ENCODE peak calls at places on chromosomes 13 and 19, in eight cellular contexts. One of them, this sample, is unnamed.

GRCh38 chr19:16015805-16016173 is 60.5 kb upstream of the TPM4 start:
- DNase-seq in testis: no peak
- DNase-seq in cardiac fibroblast: no peak
- DNase-seq in activated gamma-delta T cell treated with Interleukin-2 at 50 U/mL for 16 hours: no peak
- DNase-seq in SIG-M5: no peak
- DNase-seq in neural crest cell: no peak
- DNase-seq in BE2C: no peak
- DNase-seq in RPMI8226: no peak
- DNase-seq in this sample: no peak

GRCh38 chr13:109158383-109158782 is 529.0 kb downstream of the MYO16 start:
- DNase-seq in SIG-M5: no peak
- DNase-seq in testis: no peak
- DNase-seq in BE2C: no peak
- DNase-seq in cardiac fibroblast: no peak
- DNase-seq in RPMI8226: no peak
- DNase-seq in activated gamma-delta T cell treated with Interleukin-2 at 50 U/mL for 16 hours: no peak
- DNase-seq in neural crest cell: no peak
- DNase-seq in this sample: no peak

GRCh38 chr13:50678464-50679162 is 164.9 kb downstream of the DLEU7 start:
- DNase-seq in testis: peak
- DNase-seq in RPMI8226: no peak
- DNase-seq in SIG-M5: no peak
- DNase-seq in activated gamma-delta T cell treated with Interleukin-2 at 50 U/mL for 16 hours: no peak
- DNase-seq in cardiac fibroblast: peak
- DNase-seq in BE2C: no peak
- DNase-seq in neural crest cell: no peak
- DNase-seq in this sample: peak

GRCh38 chr13:93226623-93227279 is at the start of gene GPC6:
- DNase-seq in RPMI8226: no peak
- DNase-seq in BE2C: peak
- DNase-seq in testis: peak
- DNase-seq in activated gamma-delta T cell treated with Interleukin-2 at 50 U/mL for 16 hours: no peak
- DNase-seq in cardiac fibroblast: peak
- DNase-seq in SIG-M5: no peak
- DNase-seq in neural crest cell: peak
- DNase-seq in this sample: peak

GRCh38 chr19:55437410-55437809 is 5.7 kb downstream of the SHISA7 start:
- DNase-seq in activated gamma-delta T cell treated with Interleukin-2 at 50 U/mL for 16 hours: no peak
- DNase-seq in testis: peak
- DNase-seq in RPMI8226: peak
- DNase-seq in cardiac fibroblast: peak
- DNase-seq in neural crest cell: peak
- DNase-seq in BE2C: no peak
- DNase-seq in SIG-M5: no peak
- DNase-seq in this sample: no peak

GRCh38 chr19:10797541-10798256 is 38.3 kb downstream of the TMED1 start:
- DNase-seq in cardiac fibroblast: peak
- DNase-seq in BE2C: no peak
- DNase-seq in activated gamma-delta T cell treated with Interleukin-2 at 50 U/mL for 16 hours: peak
- DNase-seq in testis: no peak
- DNase-seq in SIG-M5: no peak
- DNase-seq in neural crest cell: no peak
- DNase-seq in RPMI8226: no peak
- DNase-seq in this sample: peak

GRCh38 chr19:435056-435706 is 25.7 kb downstream of the SHC2 start:
- DNase-seq in testis: no peak
- DNase-seq in neural crest cell: no peak
- DNase-seq in cardiac fibroblast: no peak
- DNase-seq in BE2C: no peak
- DNase-seq in RPMI8226: peak
- DNase-seq in SIG-M5: no peak
- DNase-seq in activated gamma-delta T cell treated with Interleukin-2 at 50 U/mL for 16 hours: no peak
- DNase-seq in this sample: no peak

GRCh38 chr19:29630661-29631060 is 24.6 kb downstream of the POP4 start:
- DNase-seq in BE2C: no peak
- DNase-seq in RPMI8226: peak
- DNase-seq in testis: no peak
- DNase-seq in SIG-M5: no peak
- DNase-seq in neural crest cell: no peak
- DNase-seq in activated gamma-delta T cell treated with Interleukin-2 at 50 U/mL for 16 hours: no peak
- DNase-seq in cardiac fibroblast: no peak
- DNase-seq in this sample: no peak

GRCh38 chr13:21637296-21637695 is 33.3 kb upstream of the MICU2 start:
- DNase-seq in neural crest cell: no peak
- DNase-seq in SIG-M5: no peak
- DNase-seq in activated gamma-delta T cell treated with Interleukin-2 at 50 U/mL for 16 hours: peak
- DNase-seq in RPMI8226: peak
- DNase-seq in testis: no peak
- DNase-seq in cardiac fibroblast: peak
- DNase-seq in BE2C: no peak
- DNase-seq in this sample: no peak

GRCh38 chr19:55472463-55472862 is 4.0 kb upstream of the ZNF628 start:
- DNase-seq in activated gamma-delta T cell treated with Interleukin-2 at 50 U/mL for 16 hours: no peak
- DNase-seq in RPMI8226: no peak
- DNase-seq in BE2C: no peak
- DNase-seq in testis: no peak
- DNase-seq in cardiac fibroblast: peak
- DNase-seq in neural crest cell: no peak
- DNase-seq in SIG-M5: no peak
- DNase-seq in this sample: no peak

GRCh38 chr13:112574476-112575294 is 13.3 kb downstream of the TUBGCP3 start:
- DNase-seq in SIG-M5: no peak
- DNase-seq in testis: no peak
- DNase-seq in cardiac fibroblast: no peak
- DNase-seq in activated gamma-delta T cell treated with Interleukin-2 at 50 U/mL for 16 hours: no peak
- DNase-seq in RPMI8226: peak
- DNase-seq in neural crest cell: no peak
- DNase-seq in BE2C: no peak
- DNase-seq in this sample: no peak

GRCh38 chr13:108044929-108045328 is 170.4 kb downstream of the LIG4 start:
- DNase-seq in RPMI8226: no peak
- DNase-seq in BE2C: no peak
- DNase-seq in cardiac fibroblast: no peak
- DNase-seq in neural crest cell: no peak
- DNase-seq in activated gamma-delta T cell treated with Interleukin-2 at 50 U/mL for 16 hours: no peak
- DNase-seq in testis: no peak
- DNase-seq in SIG-M5: no peak
- DNase-seq in this sample: no peak

GRCh38 chr13:82717249-82717648 is 1165.0 kb downstream of the SLITRK1 start:
- DNase-seq in cardiac fibroblast: peak
- DNase-seq in BE2C: no peak
- DNase-seq in activated gamma-delta T cell treated with Interleukin-2 at 50 U/mL for 16 hours: no peak
- DNase-seq in testis: no peak
- DNase-seq in neural crest cell: no peak
- DNase-seq in RPMI8226: no peak
- DNase-seq in SIG-M5: no peak
- DNase-seq in this sample: peak

GRCh38 chr13:26679945-26680516 is 80.6 kb downstream of the GPR12 start:
- DNase-seq in testis: no peak
- DNase-seq in BE2C: no peak
- DNase-seq in SIG-M5: no peak
- DNase-seq in activated gamma-delta T cell treated with Interleukin-2 at 50 U/mL for 16 hours: no peak
- DNase-seq in RPMI8226: no peak
- DNase-seq in cardiac fibroblast: no peak
- DNase-seq in neural crest cell: no peak
- DNase-seq in this sample: peak

GRCh38 chr13:46728777-46729176 is 68.2 kb downstream of the ESD start:
- DNase-seq in neural crest cell: no peak
- DNase-seq in testis: no peak
- DNase-seq in cardiac fibroblast: no peak
- DNase-seq in RPMI8226: peak
- DNase-seq in activated gamma-delta T cell treated with Interleukin-2 at 50 U/mL for 16 hours: no peak
- DNase-seq in SIG-M5: no peak
- DNase-seq in BE2C: peak
- DNase-seq in this sample: no peak

GRCh38 chr19:48918801-48919247 is 14.7 kb upstream of the DHDH start:
- DNase-seq in activated gamma-delta T cell treated with Interleukin-2 at 50 U/mL for 16 hours: no peak
- DNase-seq in cardiac fibroblast: no peak
- DNase-seq in BE2C: peak
- DNase-seq in SIG-M5: no peak
- DNase-seq in neural crest cell: peak
- DNase-seq in testis: peak
- DNase-seq in RPMI8226: no peak
- DNase-seq in this sample: no peak

GRCh38 chr19:6692027-6692426 is 22.1 kb upstream of the TNFSF14 start:
- DNase-seq in BE2C: no peak
- DNase-seq in cardiac fibroblast: no peak
- DNase-seq in RPMI8226: no peak
- DNase-seq in activated gamma-delta T cell treated with Interleukin-2 at 50 U/mL for 16 hours: no peak
- DNase-seq in SIG-M5: no peak
- DNase-seq in neural crest cell: no peak
- DNase-seq in testis: no peak
- DNase-seq in this sample: no peak

GRCh38 chr19:55373993-55374757 is 2.5 kb upstream of the TMEM190 start:
- DNase-seq in BE2C: no peak
- DNase-seq in RPMI8226: no peak
- DNase-seq in cardiac fibroblast: peak
- DNase-seq in testis: no peak
- DNase-seq in neural crest cell: no peak
- DNase-seq in SIG-M5: no peak
- DNase-seq in activated gamma-delta T cell treated with Interleukin-2 at 50 U/mL for 16 hours: no peak
- DNase-seq in this sample: no peak

GRCh38 chr19:2428756-2429711 is 1.6 kb upstream of the TIMM13 start:
- DNase-seq in neural crest cell: no peak
- DNase-seq in RPMI8226: no peak
- DNase-seq in testis: no peak
- DNase-seq in BE2C: peak
- DNase-seq in activated gamma-delta T cell treated with Interleukin-2 at 50 U/mL for 16 hours: no peak
- DNase-seq in SIG-M5: no peak
- DNase-seq in cardiac fibroblast: no peak
- DNase-seq in this sample: no peak

GRCh38 chr19:41994994-41995958 is 1.2 kb upstream of the ATP1A3 start:
- DNase-seq in activated gamma-delta T cell treated with Interleukin-2 at 50 U/mL for 16 hours: no peak
- DNase-seq in RPMI8226: no peak
- DNase-seq in BE2C: no peak
- DNase-seq in neural crest cell: no peak
- DNase-seq in SIG-M5: no peak
- DNase-seq in cardiac fibroblast: no peak
- DNase-seq in testis: no peak
- DNase-seq in this sample: no peak

GRCh38 chr19:13825489-13826475 is 30.5 kb downstream of the ZSWIM4 start:
- DNase-seq in cardiac fibroblast: no peak
- DNase-seq in RPMI8226: no peak
- DNase-seq in SIG-M5: no peak
- DNase-seq in testis: no peak
- DNase-seq in neural crest cell: no peak
- DNase-seq in activated gamma-delta T cell treated with Interleukin-2 at 50 U/mL for 16 hours: no peak
- DNase-seq in BE2C: peak
- DNase-seq in this sample: no peak

GRCh38 chr19:10505583-10506229 is 2.5 kb upstream of the KEAP1 start:
- DNase-seq in neural crest cell: peak
- DNase-seq in SIG-M5: no peak
- DNase-seq in RPMI8226: peak
- DNase-seq in testis: peak
- DNase-seq in BE2C: peak
- DNase-seq in cardiac fibroblast: peak
- DNase-seq in activated gamma-delta T cell treated with Interleukin-2 at 50 U/mL for 16 hours: peak
- DNase-seq in this sample: no peak

GRCh38 chr13:44068169-44068568 is 188.5 kb downstream of the LACC1 start:
- DNase-seq in BE2C: no peak
- DNase-seq in SIG-M5: no peak
- DNase-seq in activated gamma-delta T cell treated with Interleukin-2 at 50 U/mL for 16 hours: no peak
- DNase-seq in cardiac fibroblast: peak
- DNase-seq in neural crest cell: no peak
- DNase-seq in RPMI8226: no peak
- DNase-seq in testis: no peak
- DNase-seq in this sample: no peak

GRCh38 chr13:75739244-75739868 is 103.2 kb downstream of the LMO7 start:
- DNase-seq in testis: no peak
- DNase-seq in RPMI8226: no peak
- DNase-seq in neural crest cell: no peak
- DNase-seq in BE2C: no peak
- DNase-seq in cardiac fibroblast: no peak
- DNase-seq in activated gamma-delta T cell treated with Interleukin-2 at 50 U/mL for 16 hours: no peak
- DNase-seq in SIG-M5: no peak
- DNase-seq in this sample: no peak

GRCh38 chr13:45396548-45397095 is 21.6 kb downstream of the SLC25A30 start:
- DNase-seq in BE2C: no peak
- DNase-seq in testis: peak
- DNase-seq in RPMI8226: no peak
- DNase-seq in cardiac fibroblast: peak
- DNase-seq in activated gamma-delta T cell treated with Interleukin-2 at 50 U/mL for 16 hours: no peak
- DNase-seq in SIG-M5: no peak
- DNase-seq in neural crest cell: no peak
- DNase-seq in this sample: no peak

GRCh38 chr13:100983111-100983510 is 308.5 kb upstream of the TMTC4 start:
- DNase-seq in cardiac fibroblast: no peak
- DNase-seq in SIG-M5: no peak
- DNase-seq in neural crest cell: no peak
- DNase-seq in activated gamma-delta T cell treated with Interleukin-2 at 50 U/mL for 16 hours: no peak
- DNase-seq in BE2C: no peak
- DNase-seq in testis: no peak
- DNase-seq in RPMI8226: no peak
- DNase-seq in this sample: no peak

GRCh38 chr19:6236310-6237291 is 43.2 kb downstream of the MLLT1 start:
- DNase-seq in BE2C: peak
- DNase-seq in neural crest cell: no peak
- DNase-seq in cardiac fibroblast: no peak
- DNase-seq in activated gamma-delta T cell treated with Interleukin-2 at 50 U/mL for 16 hours: no peak
- DNase-seq in testis: no peak
- DNase-seq in RPMI8226: no peak
- DNase-seq in SIG-M5: no peak
- DNase-seq in this sample: no peak

GRCh38 chr13:109989686-109990085 is 203.3 kb upstream of the IRS2 start:
- DNase-seq in SIG-M5: no peak
- DNase-seq in cardiac fibroblast: peak
- DNase-seq in testis: no peak
- DNase-seq in activated gamma-delta T cell treated with Interleukin-2 at 50 U/mL for 16 hours: no peak
- DNase-seq in RPMI8226: no peak
- DNase-seq in neural crest cell: no peak
- DNase-seq in BE2C: no peak
- DNase-seq in this sample: no peak

GRCh38 chr19:35140207-35140897 is 1.7 kb downstream of the FXYD1 start:
- DNase-seq in SIG-M5: no peak
- DNase-seq in BE2C: no peak
- DNase-seq in cardiac fibroblast: no peak
- DNase-seq in activated gamma-delta T cell treated with Interleukin-2 at 50 U/mL for 16 hours: no peak
- DNase-seq in neural crest cell: no peak
- DNase-seq in RPMI8226: no peak
- DNase-seq in testis: no peak
- DNase-seq in this sample: no peak

GRCh38 chr19:48784527-48784926 is 26.3 kb downstream of the BCAT2 start:
- DNase-seq in testis: no peak
- DNase-seq in cardiac fibroblast: peak
- DNase-seq in BE2C: no peak
- DNase-seq in SIG-M5: no peak
- DNase-seq in neural crest cell: no peak
- DNase-seq in RPMI8226: peak
- DNase-seq in activated gamma-delta T cell treated with Interleukin-2 at 50 U/mL for 16 hours: no peak
- DNase-seq in this sample: no peak

GRCh38 chr13:38648912-38649311 is 38.0 kb upstream of the FREM2 start:
- DNase-seq in RPMI8226: no peak
- DNase-seq in cardiac fibroblast: no peak
- DNase-seq in activated gamma-delta T cell treated with Interleukin-2 at 50 U/mL for 16 hours: no peak
- DNase-seq in testis: no peak
- DNase-seq in SIG-M5: no peak
- DNase-seq in BE2C: no peak
- DNase-seq in neural crest cell: no peak
- DNase-seq in this sample: no peak

GRCh38 chr13:21613791-21614190 is 9.8 kb upstream of the MICU2 start:
- DNase-seq in RPMI8226: no peak
- DNase-seq in SIG-M5: no peak
- DNase-seq in BE2C: no peak
- DNase-seq in cardiac fibroblast: no peak
- DNase-seq in activated gamma-delta T cell treated with Interleukin-2 at 50 U/mL for 16 hours: no peak
- DNase-seq in neural crest cell: no peak
- DNase-seq in testis: no peak
- DNase-seq in this sample: no peak

GRCh38 chr13:49220856-49221614 is 897 bp downstream of the MLNR start:
- DNase-seq in testis: no peak
- DNase-seq in cardiac fibroblast: peak
- DNase-seq in activated gamma-delta T cell treated with Interleukin-2 at 50 U/mL for 16 hours: no peak
- DNase-seq in BE2C: no peak
- DNase-seq in neural crest cell: no peak
- DNase-seq in SIG-M5: no peak
- DNase-seq in RPMI8226: no peak
- DNase-seq in this sample: no peak

GRCh38 chr19:36819130-36819630 is 19.0 kb downstream of the ZNF790 start:
- DNase-seq in cardiac fibroblast: peak
- DNase-seq in RPMI8226: no peak
- DNase-seq in activated gamma-delta T cell treated with Interleukin-2 at 50 U/mL for 16 hours: no peak
- DNase-seq in testis: no peak
- DNase-seq in BE2C: no peak
- DNase-seq in SIG-M5: no peak
- DNase-seq in neural crest cell: no peak
- DNase-seq in this sample: no peak

This sample was measured in globus pallidus.